ENCODE peak calls at places on chromosomes 5 and 9, in five cellular contexts. G, O, M, C and P are unnamed samples.

GRCh38 chr5:137714931-137715330 is 21.0 kb downstream of the KLHL3 start:
- DNase-seq in G (no peak), O (peak; percentile 22), M (no peak), C (no peak), P (no peak)

GRCh38 chr9:22395585-22396205 is 50.9 kb upstream of the DMRTA1 start:
- DNase-seq in G (no peak), O (peak; percentile 14), M (no peak), C (no peak), P (no peak)

GRCh38 chr5:142769251-142769792 is 855 bp upstream of the ARHGAP26 start:
- DNase-seq in G (peak; percentile 54), O (peak; percentile 58), M (no peak), C (no peak), P (no peak)

GRCh38 chr9:93159601-93160418 is 24.1 kb upstream of the WNK2 start:
- DNase-seq in G (peak; percentile 80), O (peak; percentile 79), M (peak; percentile 59), C (peak; percentile 90), P (no peak)

GRCh38 chr9:76818271-76818670 is 54.0 kb downstream of the PCA3 start:
- DNase-seq in G (no peak), O (peak; percentile 99), M (peak; percentile 29), C (peak; percentile 10), P (no peak)

GRCh38 chr9:128190516-128191405 is 611 bp downstream of the CIZ1 start:
- DNase-seq in G (no peak), O (peak; percentile 39), M (no peak), C (no peak), P (no peak)

GRCh38 chr5:113520429-113520828 is 6.9 kb downstream of the YTHDC2 start:
- DNase-seq in G (no peak), O (peak; percentile 78), M (no peak), C (no peak), P (no peak)

GRCh38 chr9:112620998-112621694 is 96.8 kb downstream of the INIP start:
- DNase-seq in G (no peak), O (no peak), M (no peak), C (peak; percentile 11), P (no peak)

GRCh38 chr5:1462358-1462757 is 17.1 kb upstream of the SLC6A3 start:
- DNase-seq in G (no peak), O (no peak), M (no peak), C (no peak), P (no peak)

GRCh38 chr9:128163523-128164331 is 3.7 kb downstream of the BBLN start:
- DNase-seq in G (no peak), O (no peak), M (no peak), C (no peak), P (no peak)

GRCh38 chr5:156559955-156560354 is 233.0 kb downstream of the SGCD start:
- DNase-seq in G (no peak), O (no peak), M (no peak), C (no peak), P (no peak)

GRCh38 chr9:14891332-14891731 is 18.9 kb downstream of the FREM1 start:
- DNase-seq in G (no peak), O (no peak), M (no peak), C (no peak), P (no peak)

GRCh38 chr5:66923457-66923856 is 273.1 kb downstream of the CD180 start:
- DNase-seq in G (no peak), O (no peak), M (no peak), C (no peak), P (no peak)

GRCh38 chr9:110650261-110650660 is 18.3 kb upstream of the MUSK start:
- DNase-seq in G (no peak), O (peak; percentile 93), M (no peak), C (no peak), P (no peak)

DNA sequence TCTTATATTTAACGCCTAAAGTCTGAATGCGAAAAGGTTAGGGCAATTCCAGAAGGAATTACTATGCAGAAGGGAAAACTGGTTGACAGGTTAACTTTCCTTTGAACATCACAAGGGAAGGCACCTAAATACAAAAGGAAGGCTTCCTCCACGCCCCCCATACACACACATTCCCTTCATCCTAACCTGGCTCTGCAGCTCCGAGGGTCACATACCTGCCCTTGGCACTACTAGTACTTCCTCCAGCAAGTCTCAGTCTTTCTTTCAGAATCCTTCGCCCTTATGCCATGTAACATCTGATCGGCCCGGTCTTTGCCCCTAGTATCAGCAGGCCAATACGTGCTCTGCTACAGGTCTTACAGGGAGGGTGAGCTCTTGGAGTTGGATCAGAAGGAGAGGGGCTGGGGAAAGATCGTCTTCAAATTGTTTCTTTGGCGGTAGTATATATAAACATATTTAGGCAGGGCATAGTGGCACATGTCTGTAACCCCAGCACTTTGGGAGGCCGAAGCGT is 1.6 kb upstream of the MARCHF6 start:
- DNase-seq in G (no peak), O (no peak), M (no peak), C (peak; percentile 51), P (no peak)
- H3K9ac ChIP-seq in G (no peak overlapping the region), O (no peak overlapping the region), M (no peak overlapping the region), C (peak overlapping the region; percentile 84), P (no peak overlapping the region)

DNA sequence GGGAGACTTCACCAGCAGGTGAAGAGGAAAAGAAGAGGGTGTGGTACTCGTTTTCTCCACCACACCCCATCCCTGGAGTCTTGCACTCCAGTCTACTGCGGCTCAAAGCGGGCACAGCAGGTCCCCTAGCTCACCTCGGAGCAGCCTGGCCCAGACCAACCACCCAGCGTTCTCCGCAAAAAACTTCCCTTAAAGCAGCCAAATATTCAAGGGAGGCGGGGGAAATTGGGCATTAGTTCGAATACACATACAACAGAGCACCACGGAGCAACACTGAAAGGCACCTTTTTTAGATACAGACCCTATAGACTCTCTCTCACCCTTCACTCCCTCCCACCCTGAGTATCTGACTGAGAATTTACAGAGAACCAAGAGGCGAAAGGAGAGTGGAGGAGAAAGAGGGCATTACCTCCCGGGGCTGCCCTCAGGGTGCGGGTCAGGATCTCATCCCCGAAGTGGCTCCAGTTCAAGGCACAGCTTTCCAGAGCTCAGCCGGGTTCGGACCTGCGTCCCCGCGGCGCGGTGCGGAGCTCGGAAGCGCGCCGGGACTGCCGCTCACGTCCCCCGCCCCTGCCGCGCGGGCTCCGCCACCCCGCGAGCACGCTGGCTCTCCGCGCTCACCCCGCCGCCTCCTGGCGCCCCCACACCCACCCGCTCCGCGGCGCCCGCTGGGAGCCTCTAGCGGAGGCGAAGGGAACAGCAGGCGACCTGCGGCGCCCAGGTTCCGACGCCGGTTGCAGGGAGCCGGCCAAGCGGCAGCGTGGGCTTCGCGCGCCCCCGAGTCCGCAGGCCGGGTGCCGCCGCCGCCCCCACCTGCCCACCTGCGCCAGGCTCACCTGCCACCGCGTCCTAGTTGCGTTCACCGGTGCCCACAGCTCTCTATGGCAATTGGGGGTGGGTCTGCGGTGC is 1638.7 kb upstream of the C9orf72 start:
- DNase-seq in G (peak; percentile 73), O (peak; percentile 50), M (no peak), C (no peak), P (no peak)
- TF ChIP-seq EZH2 in G (no peak), O (no peak), M (no peak), C (no peak), P (no peak)

GRCh38 chr9:133943781-133944745 is 48.1 kb downstream of the VAV2 start:
- DNase-seq in G (no peak), O (no peak), M (no peak), C (no peak), P (no peak)
- H3K9ac ChIP-seq in G (no peak overlapping the region), O (no peak overlapping the region), M (no peak overlapping the region), C (no peak overlapping the region), P (no peak overlapping the region)

DNA sequence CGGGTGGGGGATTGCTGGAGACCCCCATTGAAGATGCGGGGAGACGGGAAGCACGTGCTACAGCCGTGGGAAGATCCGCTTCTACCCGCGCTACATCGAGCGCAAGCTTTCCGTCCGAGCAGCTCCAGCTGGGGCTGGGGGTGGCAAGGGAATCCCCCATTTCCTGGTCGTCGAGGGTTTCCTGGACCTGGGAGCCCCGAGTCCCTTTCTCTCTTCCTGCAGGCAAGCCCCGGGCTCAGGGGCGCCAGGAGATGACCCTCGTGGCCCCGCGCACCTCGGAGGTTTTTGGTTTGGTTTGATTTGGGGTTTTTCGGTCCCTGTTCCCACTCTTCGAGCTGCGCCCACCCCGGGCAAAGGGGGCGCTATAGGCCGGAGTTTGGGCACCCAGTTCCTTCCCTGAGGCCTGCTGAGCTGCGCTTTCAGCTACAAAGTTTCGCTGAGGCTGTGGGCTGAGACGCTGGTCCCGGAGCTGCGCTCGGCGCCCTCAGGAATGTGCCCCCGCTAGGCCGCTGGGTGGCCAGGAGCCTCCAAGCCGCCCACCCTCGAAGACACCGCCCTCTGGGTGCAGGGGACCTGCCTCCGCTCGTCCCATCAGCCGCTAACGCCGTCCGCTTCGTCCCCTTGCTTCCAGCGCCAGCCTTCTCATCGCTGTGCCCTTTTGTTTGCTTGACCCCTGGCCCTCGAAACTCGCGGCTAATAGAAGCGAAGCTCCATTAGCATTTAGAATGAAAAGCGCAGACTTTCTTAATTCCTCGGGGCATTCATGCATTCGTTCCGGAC is 2.9 kb downstream of the NR4A3 start:
- DNase-seq in G (peak; percentile 83), O (peak; percentile 62), M (no peak), C (peak; percentile 30), P (no peak)
- TF ChIP-seq EZH2 in G (no peak), O (no peak), M (no peak), C (no peak), P (no peak)

GRCh38 chr5:157610990-157611389 is 35.4 kb upstream of the ADAM19 start:
- DNase-seq in G (no peak), O (no peak), M (no peak), C (peak; percentile 86), P (no peak)

GRCh38 chr5:157603333-157604190 is 28.0 kb upstream of the ADAM19 start:
- DNase-seq in G (no peak), O (peak; percentile 93), M (no peak), C (no peak), P (no peak)

GRCh38 chr5:157606046-157606445 is 30.5 kb upstream of the ADAM19 start:
- DNase-seq in G (no peak), O (peak; percentile 17), M (no peak), C (no peak), P (no peak)

GRCh38 chr5:157608972-157609565 is 33.5 kb upstream of the ADAM19 start:
- DNase-seq in G (no peak), O (peak; percentile 2), M (no peak), C (no peak), P (peak; percentile 55)

GRCh38 chr5:157607371-157608161 is 32.0 kb upstream of the ADAM19 start:
- DNase-seq in G (peak; percentile 61), O (peak; percentile 87), M (no peak), C (peak; percentile 18), P (no peak)
- H3K9ac ChIP-seq in G (no peak overlapping the region), O (peak overlapping the region; percentile 7), M (no peak overlapping the region), C (no peak overlapping the region), P (no peak overlapping the region)